ENCODE peak calls at places on chromosome 14, in seven cellular contexts. One of them, this sample, is unnamed.

GRCh38 chr14:59208224-59208814 is 19.9 kb downstream of the DAAM1 start:
- DNase-seq in dorsolateral prefrontal cortex: no peak
- DNase-seq in AG09319: no peak
- DNase-seq in astrocyte of the cerebellum: no peak
- DNase-seq in prostate gland: no peak
- DNase-seq in endothelial cell: no peak
- DNase-seq in psoas muscle: no peak
- DNase-seq in this sample: no peak

GRCh38 chr14:72723741-72724530 is 170.0 kb downstream of the DPF3 start:
- DNase-seq in dorsolateral prefrontal cortex: no peak
- DNase-seq in AG09319: no peak
- DNase-seq in astrocyte of the cerebellum: no peak
- DNase-seq in prostate gland: no peak
- DNase-seq in endothelial cell: no peak
- DNase-seq in psoas muscle: no peak
- DNase-seq in this sample: no peak

GRCh38 chr14:87813211-87813610 is 179.8 kb downstream of the GALC start:
- DNase-seq in dorsolateral prefrontal cortex: no peak
- DNase-seq in AG09319: no peak
- DNase-seq in astrocyte of the cerebellum: no peak
- DNase-seq in prostate gland: no peak
- DNase-seq in endothelial cell: no peak
- DNase-seq in psoas muscle: no peak
- DNase-seq in this sample: no peak

GRCh38 chr14:90140956-90141316 is 79.1 kb downstream of the KCNK13 start:
- DNase-seq in dorsolateral prefrontal cortex: no peak
- DNase-seq in AG09319: no peak
- DNase-seq in astrocyte of the cerebellum: peak
- DNase-seq in prostate gland: no peak
- DNase-seq in endothelial cell: no peak
- DNase-seq in psoas muscle: no peak
- DNase-seq in this sample: no peak

GRCh38 chr14:53228966-53229365 is 75.8 kb upstream of the DDHD1 start:
- DNase-seq in dorsolateral prefrontal cortex: no peak
- DNase-seq in AG09319: no peak
- DNase-seq in astrocyte of the cerebellum: no peak
- DNase-seq in prostate gland: no peak
- DNase-seq in endothelial cell: no peak
- DNase-seq in psoas muscle: no peak
- DNase-seq in this sample: no peak

GRCh38 chr14:69518341-69519101 is 34.0 kb downstream of the PLEKHD1 start:
- DNase-seq in dorsolateral prefrontal cortex: no peak
- DNase-seq in AG09319: no peak
- DNase-seq in astrocyte of the cerebellum: no peak
- DNase-seq in prostate gland: no peak
- DNase-seq in endothelial cell: no peak
- DNase-seq in psoas muscle: no peak
- DNase-seq in this sample: no peak

GRCh38 chr14:68938515-68939423 is 40.3 kb downstream of the ACTN1 start:
- DNase-seq in dorsolateral prefrontal cortex: no peak
- DNase-seq in AG09319: no peak
- DNase-seq in astrocyte of the cerebellum: no peak
- DNase-seq in prostate gland: peak
- DNase-seq in endothelial cell: no peak
- DNase-seq in psoas muscle: no peak
- DNase-seq in this sample: no peak

GRCh38 chr14:65840786-65841185 is 428.3 kb downstream of the FUT8 start:
- DNase-seq in dorsolateral prefrontal cortex: no peak
- DNase-seq in AG09319: no peak
- DNase-seq in astrocyte of the cerebellum: peak
- DNase-seq in prostate gland: no peak
- DNase-seq in endothelial cell: no peak
- DNase-seq in psoas muscle: no peak
- DNase-seq in this sample: no peak

GRCh38 chr14:32706672-32707071 is 232.0 kb upstream of the NPAS3 start:
- DNase-seq in dorsolateral prefrontal cortex: no peak
- DNase-seq in AG09319: no peak
- DNase-seq in astrocyte of the cerebellum: no peak
- DNase-seq in prostate gland: no peak
- DNase-seq in endothelial cell: no peak
- DNase-seq in psoas muscle: no peak
- DNase-seq in this sample: no peak

GRCh38 chr14:34043627-34044372 is 92.9 kb upstream of the EGLN3 start:
- DNase-seq in dorsolateral prefrontal cortex: no peak
- DNase-seq in AG09319: no peak
- DNase-seq in astrocyte of the cerebellum: no peak
- DNase-seq in prostate gland: no peak
- DNase-seq in endothelial cell: no peak
- DNase-seq in psoas muscle: no peak
- DNase-seq in this sample: no peak

GRCh38 chr14:24935796-24936195 is 114.2 kb downstream of the STXBP6 start:
- DNase-seq in dorsolateral prefrontal cortex: no peak
- DNase-seq in AG09319: no peak
- DNase-seq in astrocyte of the cerebellum: no peak
- DNase-seq in prostate gland: no peak
- DNase-seq in endothelial cell: no peak
- DNase-seq in psoas muscle: no peak
- DNase-seq in this sample: no peak

GRCh38 chr14:21192447-21192822 is 36.6 kb upstream of the OR5AU1 start:
- DNase-seq in dorsolateral prefrontal cortex: no peak
- DNase-seq in AG09319: no peak
- DNase-seq in astrocyte of the cerebellum: no peak
- DNase-seq in prostate gland: no peak
- DNase-seq in endothelial cell: no peak
- DNase-seq in psoas muscle: no peak
- DNase-seq in this sample: no peak

GRCh38 chr14:98028156-98028555 is 1231.0 kb downstream of the VRK1 start:
- DNase-seq in dorsolateral prefrontal cortex: no peak
- DNase-seq in AG09319: no peak
- DNase-seq in astrocyte of the cerebellum: peak
- DNase-seq in prostate gland: no peak
- DNase-seq in endothelial cell: no peak
- DNase-seq in psoas muscle: no peak
- DNase-seq in this sample: no peak

GRCh38 chr14:35416108-35416750 is 11.7 kb upstream of the NFKBIA start:
- DNase-seq in dorsolateral prefrontal cortex: no peak
- DNase-seq in AG09319: no peak
- DNase-seq in astrocyte of the cerebellum: no peak
- DNase-seq in prostate gland: no peak
- DNase-seq in endothelial cell: no peak
- DNase-seq in psoas muscle: no peak
- DNase-seq in this sample: no peak

GRCh38 chr14:72443991-72444431 is 449.9 kb downstream of the DPF3 start:
- DNase-seq in dorsolateral prefrontal cortex: no peak
- DNase-seq in AG09319: no peak
- DNase-seq in astrocyte of the cerebellum: no peak
- DNase-seq in prostate gland: no peak
- DNase-seq in endothelial cell: no peak
- DNase-seq in psoas muscle: no peak
- DNase-seq in this sample: no peak

GRCh38 chr14:81886588-81886987 is 352.9 kb upstream of the SEL1L start:
- DNase-seq in dorsolateral prefrontal cortex: no peak
- DNase-seq in AG09319: no peak
- DNase-seq in astrocyte of the cerebellum: no peak
- DNase-seq in prostate gland: no peak
- DNase-seq in endothelial cell: no peak
- DNase-seq in psoas muscle: no peak
- DNase-seq in this sample: no peak

GRCh38 chr14:53128303-53128702 is 24.8 kb downstream of the DDHD1 start:
- DNase-seq in dorsolateral prefrontal cortex: no peak
- DNase-seq in AG09319: no peak
- DNase-seq in astrocyte of the cerebellum: no peak
- DNase-seq in prostate gland: no peak
- DNase-seq in endothelial cell: no peak
- DNase-seq in psoas muscle: no peak
- DNase-seq in this sample: no peak

GRCh38 chr14:64676410-64677008 is 27.7 kb upstream of the PLEKHG3 start:
- DNase-seq in dorsolateral prefrontal cortex: no peak
- DNase-seq in AG09319: no peak
- DNase-seq in astrocyte of the cerebellum: no peak
- DNase-seq in prostate gland: no peak
- DNase-seq in endothelial cell: no peak
- DNase-seq in psoas muscle: no peak
- DNase-seq in this sample: no peak

GRCh38 chr14:83294941-83295340 is 1761.3 kb upstream of the SEL1L start:
- DNase-seq in dorsolateral prefrontal cortex: no peak
- DNase-seq in AG09319: no peak
- DNase-seq in astrocyte of the cerebellum: peak
- DNase-seq in prostate gland: no peak
- DNase-seq in endothelial cell: no peak
- DNase-seq in psoas muscle: no peak
- DNase-seq in this sample: no peak

GRCh38 chr14:45811155-45811554 is 558.2 kb upstream of the MIS18BP1 start:
- DNase-seq in dorsolateral prefrontal cortex: no peak
- DNase-seq in AG09319: no peak
- DNase-seq in astrocyte of the cerebellum: no peak
- DNase-seq in prostate gland: no peak
- DNase-seq in endothelial cell: no peak
- DNase-seq in psoas muscle: no peak
- DNase-seq in this sample: no peak

GRCh38 chr14:21917699-21918436 is 244.2 kb upstream of the OR4E1 start:
- DNase-seq in dorsolateral prefrontal cortex: no peak
- DNase-seq in AG09319: no peak
- DNase-seq in astrocyte of the cerebellum: peak
- DNase-seq in prostate gland: peak
- DNase-seq in endothelial cell: peak
- DNase-seq in psoas muscle: no peak
- DNase-seq in this sample: peak

DNA sequence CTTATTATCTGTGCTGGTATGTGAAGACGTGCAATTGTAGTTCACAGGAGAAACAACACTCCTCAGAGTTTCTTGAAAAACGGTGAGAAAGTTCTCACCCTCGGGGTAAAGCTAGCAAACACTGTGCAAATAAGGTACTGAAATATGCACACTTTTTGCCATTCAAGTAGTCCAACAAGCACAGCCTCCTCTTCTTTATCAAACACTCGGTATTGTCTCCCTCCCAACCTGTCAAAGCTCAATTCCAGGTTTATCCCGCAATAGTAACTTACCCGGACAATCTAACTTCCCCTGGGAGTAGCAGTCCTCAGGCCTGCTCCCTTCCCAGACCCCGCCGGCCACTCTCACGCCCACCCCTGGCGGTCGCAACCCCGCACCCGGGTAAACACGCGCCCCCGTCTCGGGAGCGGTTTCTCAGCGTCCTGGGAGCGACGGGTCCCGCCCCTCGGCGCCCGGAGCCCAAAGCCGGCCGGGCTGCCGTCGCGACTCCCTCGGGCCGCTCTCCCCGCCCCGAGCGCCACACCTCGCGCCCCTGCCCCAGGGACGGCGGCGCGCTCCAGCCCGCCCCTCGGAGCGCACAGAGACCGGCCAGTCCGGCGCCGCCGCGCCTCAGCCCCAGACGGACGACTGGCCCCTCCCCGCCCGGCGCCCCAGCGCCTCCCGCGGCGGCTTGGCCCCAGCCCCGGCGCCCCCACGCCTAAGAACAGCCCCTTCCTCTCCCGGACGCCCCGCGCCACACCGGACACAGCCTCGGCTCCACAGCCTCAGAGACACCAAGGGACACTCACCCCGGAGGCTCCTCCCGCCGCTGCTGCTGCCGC is 594 bp downstream of the BTBD7 start:
- DNase-seq in dorsolateral prefrontal cortex: no peak
- DNase-seq in AG09319: no peak
- DNase-seq in astrocyte of the cerebellum: no peak
- DNase-seq in prostate gland: peak
- DNase-seq in endothelial cell: peak
- DNase-seq in psoas muscle: peak
- DNase-seq in this sample: no peak
- TF ChIP-seq CTCF in dorsolateral prefrontal cortex: no peak
- TF ChIP-seq CTCF in AG09319: no peak
- TF ChIP-seq CTCF in astrocyte of the cerebellum: no peak
- TF ChIP-seq CTCF in prostate gland: no peak
- TF ChIP-seq CTCF in endothelial cell: no peak
- TF ChIP-seq CTCF in psoas muscle: no peak
- TF ChIP-seq CTCF in this sample: no peak

DNA sequence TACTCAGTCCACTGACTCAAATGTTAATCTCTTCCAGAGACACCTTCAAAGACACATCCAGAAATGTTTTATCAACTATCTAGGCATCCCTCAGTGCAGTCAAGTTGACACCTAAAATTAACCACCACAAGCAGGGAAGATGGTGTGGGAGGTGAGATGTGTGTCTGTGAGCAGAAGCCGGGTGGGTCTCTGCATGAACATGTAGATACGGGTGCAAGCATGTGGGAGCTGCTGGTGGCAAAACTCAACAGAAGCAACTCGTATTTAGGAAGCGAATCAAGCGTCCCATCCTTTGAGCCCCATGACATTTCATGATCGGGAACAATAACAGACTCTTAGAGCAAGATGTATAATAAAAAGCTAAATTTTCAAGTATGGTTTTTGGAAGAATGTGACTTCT is 110.0 kb upstream of the C14orf180 start:
- DNase-seq in dorsolateral prefrontal cortex: no peak
- DNase-seq in AG09319: no peak
- DNase-seq in astrocyte of the cerebellum: no peak
- DNase-seq in prostate gland: no peak
- DNase-seq in endothelial cell: no peak
- DNase-seq in psoas muscle: no peak
- DNase-seq in this sample: no peak
- TF ChIP-seq CTCF in dorsolateral prefrontal cortex: no peak
- TF ChIP-seq CTCF in AG09319: no peak
- TF ChIP-seq CTCF in astrocyte of the cerebellum: no peak
- TF ChIP-seq CTCF in prostate gland: no peak
- TF ChIP-seq CTCF in endothelial cell: no peak
- TF ChIP-seq CTCF in psoas muscle: no peak
- TF ChIP-seq CTCF in this sample: no peak

GRCh38 chr14:36768638-36769337 is 107.1 kb downstream of the PAX9 start:
- DNase-seq in dorsolateral prefrontal cortex: no peak
- DNase-seq in AG09319: no peak
- DNase-seq in astrocyte of the cerebellum: no peak
- DNase-seq in prostate gland: no peak
- DNase-seq in endothelial cell: no peak
- DNase-seq in psoas muscle: no peak
- DNase-seq in this sample: no peak

GRCh38 chr14:36771256-36771655 is 109.6 kb downstream of the PAX9 start:
- DNase-seq in dorsolateral prefrontal cortex: no peak
- DNase-seq in AG09319: no peak
- DNase-seq in astrocyte of the cerebellum: no peak
- DNase-seq in prostate gland: no peak
- DNase-seq in endothelial cell: no peak
- DNase-seq in psoas muscle: no peak
- DNase-seq in this sample: no peak

GRCh38 chr14:36767603-36768281 is 106.1 kb downstream of the PAX9 start:
- DNase-seq in dorsolateral prefrontal cortex: no peak
- DNase-seq in AG09319: no peak
- DNase-seq in astrocyte of the cerebellum: no peak
- DNase-seq in prostate gland: peak
- DNase-seq in endothelial cell: no peak
- DNase-seq in psoas muscle: no peak
- DNase-seq in this sample: no peak

GRCh38 chr14:36773558-36773957 is 111.9 kb downstream of the PAX9 start:
- DNase-seq in dorsolateral prefrontal cortex: no peak
- DNase-seq in AG09319: no peak
- DNase-seq in astrocyte of the cerebellum: no peak
- DNase-seq in prostate gland: no peak
- DNase-seq in endothelial cell: no peak
- DNase-seq in psoas muscle: no peak
- DNase-seq in this sample: no peak

GRCh38 chr14:36773136-36773540 is 111.5 kb downstream of the PAX9 start:
- DNase-seq in dorsolateral prefrontal cortex: no peak
- DNase-seq in AG09319: no peak
- DNase-seq in astrocyte of the cerebellum: no peak
- DNase-seq in prostate gland: no peak
- DNase-seq in endothelial cell: no peak
- DNase-seq in psoas muscle: no peak
- DNase-seq in this sample: no peak
- TF ChIP-seq CTCF in dorsolateral prefrontal cortex: no peak
- TF ChIP-seq CTCF in AG09319: peak
- TF ChIP-seq CTCF in astrocyte of the cerebellum: no peak
- TF ChIP-seq CTCF in prostate gland: no peak
- TF ChIP-seq CTCF in endothelial cell: no peak
- TF ChIP-seq CTCF in psoas muscle: no peak
- TF ChIP-seq CTCF in this sample: peak

GRCh38 chr14:27506272-27506671 is 908.4 kb upstream of the NOVA1 start:
- DNase-seq in dorsolateral prefrontal cortex: no peak
- DNase-seq in AG09319: no peak
- DNase-seq in astrocyte of the cerebellum: no peak
- DNase-seq in prostate gland: no peak
- DNase-seq in endothelial cell: no peak
- DNase-seq in psoas muscle: no peak
- DNase-seq in this sample: no peak
- TF ChIP-seq CTCF in dorsolateral prefrontal cortex: no peak
- TF ChIP-seq CTCF in AG09319: no peak
- TF ChIP-seq CTCF in astrocyte of the cerebellum: no peak
- TF ChIP-seq CTCF in prostate gland: no peak
- TF ChIP-seq CTCF in endothelial cell: no peak
- TF ChIP-seq CTCF in psoas muscle: no peak
- TF ChIP-seq CTCF in this sample: no peak

This sample was measured in AG04450.